ENCODE peak calls at places on chromosomes 1 and 21, in eight cellular contexts. Z, N, L, U, O, K, D and F are unnamed samples.

GRCh38 chr21:39647476-39647875 is 34.7 kb downstream of the B3GALT5 start:
- DNase-seq in K (no peak), Z (no peak), D (no peak), O (no peak), U (no peak), N (no peak), L (no peak), F (no peak)

GRCh38 chr1:47434051-47434842 is 3.6 kb upstream of the FOXD2 start:
- DNase-seq in D (peak), L (peak), N (no peak), O (no peak), U (peak), K (no peak), Z (no peak), F (no peak)

GRCh38 chr1:215682232-215682631 is 115.1 kb downstream of the KCTD3 start:
- DNase-seq in Z (no peak), U (no peak), O (no peak), K (no peak), L (no peak), N (peak), D (no peak), F (no peak)

GRCh38 chr1:197367631-197368030 is 99.6 kb downstream of the CRB1 start:
- DNase-seq in K (no peak), N (no peak), U (no peak), O (no peak), D (no peak), Z (no peak), L (no peak), F (no peak)

GRCh38 chr1:226603976-226604845 is 55.6 kb downstream of the STUM start:
- DNase-seq in L (no peak), D (no peak), N (no peak), Z (no peak), O (no peak), U (no peak), K (no peak), F (no peak)

GRCh38 chr1:64980745-64981601 is 14.6 kb upstream of the JAK1 start:
- DNase-seq in Z (no peak), N (no peak), U (no peak), O (no peak), D (no peak), K (no peak), L (no peak), F (no peak)

GRCh38 chr1:16478091-16478490 is 36.0 kb downstream of the RNU1-1 start:
- DNase-seq in O (no peak), K (no peak), D (peak), Z (no peak), U (no peak), L (peak), N (no peak), F (no peak)

GRCh38 chr1:225253784-225254183 is 174.1 kb downstream of the LBR start:
- DNase-seq in D (no peak), O (no peak), L (no peak), N (peak), U (no peak), K (no peak), Z (no peak), F (no peak)

GRCh38 chr21:26041441-26042180 is 129.0 kb downstream of the APP start:
- DNase-seq in N (peak), O (no peak), Z (no peak), L (no peak), K (no peak), U (no peak), D (no peak), F (no peak)

GRCh38 chr1:181062800-181063428 is 25.6 kb upstream of the IER5 start:
- DNase-seq in O (peak), K (no peak), Z (no peak), L (peak), D (no peak), U (no peak), N (no peak), F (peak)

GRCh38 chr21:31795992-31796391 is 64.1 kb upstream of the SCAF4 start:
- DNase-seq in O (no peak), K (no peak), U (no peak), D (no peak), Z (no peak), N (no peak), L (no peak), F (no peak)

GRCh38 chr1:234533034-234533571 is 54.1 kb upstream of the TARBP1 start:
- DNase-seq in N (peak), L (peak), Z (no peak), O (no peak), D (no peak), K (no peak), U (peak), F (no peak)

GRCh38 chr1:32917521-32917920 is 16.3 kb upstream of the TMEM54 start:
- DNase-seq in O (no peak), K (no peak), U (no peak), N (no peak), L (no peak), D (no peak), Z (no peak), F (peak)

GRCh38 chr1:39158330-39159086 is 46.0 kb upstream of the MACF1 start:
- DNase-seq in O (no peak), Z (peak), D (peak), L (no peak), N (no peak), U (peak), K (peak), F (peak)

GRCh38 chr1:36530261-36530660 is 47.5 kb upstream of the CSF3R start:
- DNase-seq in U (no peak), D (no peak), Z (no peak), N (no peak), K (no peak), L (no peak), O (no peak), F (no peak)

GRCh38 chr1:201009967-201010645 is 13.4 kb downstream of the KIF21B start:
- DNase-seq in O (no peak), K (no peak), Z (no peak), N (no peak), D (no peak), L (peak), U (no peak), F (no peak)

GRCh38 chr1:224594360-224594759 is 21.8 kb upstream of the CNIH3 start:
- DNase-seq in N (no peak), D (no peak), O (no peak), L (no peak), Z (no peak), U (no peak), K (no peak), F (no peak)

GRCh38 chr1:4655674-4656532 is 1.5 kb downstream of the AJAP1 start:
- DNase-seq in O (no peak), D (no peak), N (peak), U (peak), Z (peak), K (peak), L (peak), F (peak)

GRCh38 chr1:23567996-23568607 is 8.8 kb upstream of the ID3 start:
- DNase-seq in K (peak), D (no peak), L (no peak), O (no peak), N (no peak), U (peak), Z (no peak), F (no peak)

GRCh38 chr1:3068400-3069361 is at the start of gene PRDM16:
- DNase-seq in U (no peak), D (peak), K (peak), O (no peak), L (peak), Z (peak), N (peak), F (peak)

GRCh38 chr1:7630378-7630777 is 140.7 kb upstream of the VAMP3 start:
- DNase-seq in O (no peak), D (no peak), N (no peak), K (no peak), Z (no peak), U (no peak), L (no peak), F (no peak)

GRCh38 chr1:162674018-162674608 is 41.8 kb downstream of the DDR2 start:
- DNase-seq in O (no peak), D (no peak), K (no peak), L (no peak), N (no peak), Z (no peak), U (no peak), F (no peak)

GRCh38 chr1:235573880-235574279 is 69.6 kb upstream of the B3GALNT2 start:
- DNase-seq in L (no peak), K (no peak), O (no peak), D (no peak), Z (no peak), U (no peak), N (no peak), F (no peak)

DNA sequence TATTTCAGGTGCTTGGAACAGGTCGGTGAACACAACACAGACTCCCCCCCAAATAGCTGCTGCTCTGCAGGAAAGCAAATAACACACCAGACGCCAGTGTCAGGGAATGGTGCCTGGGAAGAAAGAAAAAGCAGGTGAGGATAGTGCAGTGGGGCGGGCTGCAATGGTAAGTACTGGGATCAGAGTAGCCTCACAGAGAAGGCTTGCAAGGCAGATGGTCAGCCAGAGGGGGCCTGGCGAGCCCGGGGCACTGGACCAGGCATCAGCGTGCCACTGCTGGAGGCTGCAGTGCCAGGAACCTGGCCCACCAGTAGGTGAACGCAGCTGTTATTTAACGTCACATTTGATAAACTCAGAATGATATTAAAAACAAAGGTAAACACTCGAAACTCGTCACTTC is 60.0 kb downstream of the POFUT2 start:
- DNase-seq in U (no peak), O (no peak), Z (no peak), D (no peak), N (no peak), L (no peak), K (no peak), F (no peak)
- TF ChIP-seq CTCF in U (no peak), O (no peak), Z (no peak), D (no peak), N (no peak), L (no peak), K (no peak), F (no peak)

GRCh38 chr1:69377507-69377906 is 190.2 kb upstream of the LRRC7 start:
- DNase-seq in U (no peak), L (no peak), N (no peak), K (no peak), D (no peak), O (no peak), Z (no peak), F (no peak)
- TF ChIP-seq CTCF in U (no peak), L (no peak), N (no peak), K (no peak), D (no peak), O (no peak), Z (no peak), F (no peak)

DNA sequence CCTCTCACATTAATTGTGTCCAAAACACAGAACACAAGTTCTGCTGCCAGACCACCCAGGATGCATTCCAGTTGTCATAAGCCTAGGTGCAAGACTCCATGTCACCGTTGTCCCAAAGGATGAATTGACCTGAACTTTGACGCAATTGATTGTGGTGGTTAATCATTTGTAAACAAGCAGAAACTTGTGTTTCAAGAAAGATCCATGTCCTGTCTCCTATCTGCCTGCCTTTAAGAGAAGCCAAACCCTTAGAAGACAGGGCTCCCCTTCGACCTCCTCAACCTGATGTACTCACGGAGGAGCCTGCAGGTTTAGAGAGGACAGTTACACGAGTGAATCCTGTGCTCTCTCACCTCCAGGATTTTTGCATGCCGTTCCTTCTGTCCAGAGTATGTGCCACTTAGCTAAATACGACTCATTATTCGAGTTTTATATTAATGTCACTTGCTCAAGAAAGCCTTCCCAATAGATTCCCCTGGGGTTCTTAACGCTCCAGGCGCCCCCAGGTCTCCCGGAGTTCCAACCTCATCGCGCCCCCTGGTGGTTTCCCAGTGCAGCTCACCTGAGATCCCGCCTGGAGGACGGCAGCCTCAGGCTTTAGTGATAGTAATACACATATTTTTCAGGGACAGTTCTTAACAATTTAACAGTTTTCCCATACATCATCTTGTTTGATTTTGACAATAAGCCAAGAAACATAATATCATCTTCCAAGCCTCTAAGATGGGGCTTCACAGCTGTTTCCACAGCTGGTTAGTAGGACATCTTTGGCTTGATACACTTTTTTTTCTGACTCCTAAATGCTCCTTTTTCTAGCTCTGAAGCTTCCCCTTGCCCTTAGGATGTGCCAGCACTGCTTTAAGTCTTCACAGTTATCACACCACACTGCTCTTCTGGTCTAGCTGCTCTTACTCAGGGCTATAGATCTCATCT is 2.4 kb upstream of the C8B start:
- DNase-seq in K (peak), D (no peak), O (no peak), U (no peak), Z (peak), N (peak), L (no peak), F (peak)
- TF ChIP-seq CTCF in K (peak), D (peak), O (no peak), U (no peak), Z (peak), N (no peak), L (peak), F (peak)

GRCh38 chr1:113811888-113812660 is at the start of gene RSBN1:
- DNase-seq in L (peak), N (peak), Z (peak), O (peak), K (peak), D (peak), U (peak), F (peak)
- TF ChIP-seq CTCF in L (no peak), N (no peak), Z (no peak), O (no peak), K (peak), D (peak), U (peak), F (no peak)

DNA sequence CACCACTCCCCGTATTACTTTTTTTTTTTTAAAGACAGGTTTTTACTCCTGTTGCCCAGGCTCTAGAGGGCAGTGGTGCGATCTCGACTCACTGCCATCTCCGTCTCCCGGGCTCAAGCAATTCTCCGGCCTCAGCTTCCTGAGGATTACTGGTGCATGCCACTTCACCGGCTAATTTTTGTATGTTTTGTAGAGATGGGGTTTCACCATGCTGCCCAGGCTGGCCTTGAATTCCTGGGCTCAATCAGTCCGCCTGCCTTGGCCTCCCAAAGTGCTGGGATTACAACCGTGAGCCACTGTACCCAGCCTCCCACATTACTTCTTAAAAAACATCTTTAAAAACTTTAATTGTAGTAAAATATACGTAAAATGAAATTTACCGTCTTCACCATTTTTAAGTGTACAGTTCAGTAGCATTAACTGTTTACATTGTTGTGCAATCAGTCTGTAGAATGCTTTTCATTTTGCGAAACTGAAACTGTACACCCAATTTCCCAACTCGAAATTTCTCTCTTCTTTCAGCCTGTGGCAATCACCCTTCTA is 77.0 kb downstream of the ZMYM4 start:
- DNase-seq in Z (no peak), U (no peak), D (peak), K (no peak), N (no peak), O (no peak), L (no peak), F (no peak)
- TF ChIP-seq CTCF in Z (no peak), U (no peak), D (no peak), K (no peak), N (no peak), O (no peak), L (no peak), F (no peak)

DNA sequence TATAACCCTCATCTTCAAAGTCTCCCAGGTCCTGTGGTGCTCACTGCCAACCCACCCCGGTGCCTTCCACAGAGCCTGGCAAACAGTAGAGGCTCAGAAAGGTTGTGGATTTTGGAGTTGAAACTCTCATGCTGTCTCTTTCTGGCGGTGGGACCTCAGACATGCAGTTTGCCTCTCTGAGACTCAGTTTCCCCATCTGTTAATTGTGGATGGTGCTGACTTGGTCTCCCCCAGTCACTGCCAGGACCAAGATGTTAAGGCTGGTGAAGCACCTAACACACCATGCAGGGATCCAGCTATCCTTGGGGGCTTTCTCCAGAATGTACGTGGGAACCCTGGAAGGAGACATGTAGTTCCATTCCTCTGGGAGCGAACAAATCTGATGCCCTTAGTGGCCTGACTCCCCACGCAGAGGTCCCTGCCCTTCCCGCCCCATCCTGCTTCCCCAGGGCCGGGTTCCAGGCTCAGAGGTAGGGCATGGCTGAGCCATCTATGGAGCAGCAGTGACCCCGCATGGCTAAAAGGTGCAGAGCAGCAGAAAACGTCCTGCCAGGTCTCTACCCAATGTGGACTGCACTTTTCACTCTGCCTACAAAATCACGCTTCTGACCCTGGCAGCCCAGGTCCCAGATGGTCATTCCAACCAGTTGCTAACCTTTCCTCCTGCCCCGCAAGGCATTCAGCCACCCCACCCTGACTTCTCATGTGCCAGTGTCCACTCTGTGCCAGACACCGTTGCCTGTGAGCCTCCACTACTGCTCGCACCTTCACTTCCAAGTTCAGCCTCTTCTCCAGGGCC is 9.2 kb upstream of the TTC22 start:
- DNase-seq in Z (peak), U (peak), O (peak), K (peak), D (peak), N (peak), L (peak), F (peak)
- TF ChIP-seq CTCF in Z (peak), U (peak), O (peak), K (peak), D (peak), N (peak), L (peak), F (peak)